ENCODE peak calls at places on chromosomes 2 and 18, in nine cellular contexts. T, V, B, K, S, H, R, J and E are unnamed samples.

GRCh38 chr2:55888941-55889340 is 34.6 kb downstream of the EFEMP1 start:
- DNase-seq in T (peak), V (no peak), B (no peak), K (no peak), S (no peak), H (no peak), R (no peak), J (peak), E (no peak)

GRCh38 chr18:21739604-21740473 is 753 bp upstream of the MIB1 start:
- DNase-seq in T (no peak), V (no peak), B (no peak), K (no peak), S (no peak), H (no peak), R (no peak), J (no peak), E (no peak)

GRCh38 chr2:145687445-145688104 is 1167.7 kb upstream of the ZEB2 start:
- DNase-seq in T (no peak), V (no peak), B (no peak), K (peak), S (no peak), H (no peak), R (no peak), J (peak), E (no peak)

GRCh38 chr18:58848685-58849084 is 16.0 kb upstream of the ZNF532 start:
- DNase-seq in T (peak), V (no peak), B (no peak), K (no peak), S (no peak), H (no peak), R (no peak), J (peak), E (no peak)

GRCh38 chr18:50285631-50286321 is 1.7 kb downstream of the CXXC1 start:
- DNase-seq in T (no peak), V (no peak), B (no peak), K (no peak), S (no peak), H (no peak), R (no peak), J (no peak), E (no peak)

GRCh38 chr18:12038082-12038660 is 55.5 kb upstream of the ANKRD62 start:
- DNase-seq in T (peak), V (no peak), B (peak), K (no peak), S (no peak), H (no peak), R (no peak), J (peak), E (no peak)

GRCh38 chr2:74391209-74391579 is 11.1 kb upstream of the DCTN1 start:
- DNase-seq in T (peak), V (no peak), B (no peak), K (no peak), S (no peak), H (no peak), R (no peak), J (peak), E (no peak)

GRCh38 chr18:6022840-6023239 is 127.5 kb upstream of the TMEM200C start:
- DNase-seq in T (no peak), V (no peak), B (no peak), K (no peak), S (no peak), H (no peak), R (no peak), J (peak), E (no peak)

GRCh38 chr2:128178650-128179460 is 87.9 kb downstream of the UGGT1 start:
- DNase-seq in T (peak), V (no peak), B (no peak), K (peak), S (peak), H (no peak), R (peak), J (peak), E (peak)